ENCODE peak calls at places on chromosomes 4 and X, in six cellular contexts. N is suprapubic skin, V is H1, S is endodermal cell, C is heart left ventricle, A is PC-3. R is an unnamed sample.
A peak's percentile ranks its signal among the peaks of the same experiment; 100 is the strongest.

GRCh38 chr4:153281476-153281875 is 63.0 kb upstream of the MND1 start:
- DNase-seq in N (no peak), V (no peak), S (no peak), C (no peak), A (no peak), R (no peak)

GRCh38 chr4:138051157-138051556 is 191.0 kb downstream of the SLC7A11 start:
- DNase-seq in N (no peak), V (no peak), S (no peak), C (no peak), A (peak; percentile 6), R (no peak)

GRCh38 chr4:8040607-8041006 is 100.9 kb upstream of the AFAP1 start:
- DNase-seq in N (no peak), V (no peak), S (no peak), C (no peak), A (no peak), R (no peak)

GRCh38 chr4:183300070-183300469 is 20.0 kb downstream of the CLDN22 start:
- DNase-seq in N (no peak), V (no peak), S (no peak), C (no peak), A (no peak), R (no peak)

GRCh38 chr4:125620066-125620850 is 305.5 kb downstream of the FAT4 start:
- DNase-seq in N (no peak), V (no peak), S (no peak), C (no peak), A (no peak), R (no peak)

GRCh38 chr4:17758459-17758858 is 23.0 kb downstream of the FAM184B start:
- DNase-seq in N (no peak), V (no peak), S (no peak), C (no peak), A (no peak), R (no peak)

GRCh38 chr4:6727081-6727942 is 11.3 kb downstream of the BLOC1S4 start:
- DNase-seq in N (no peak), V (no peak), S (peak; percentile 68), C (no peak), A (no peak), R (peak; percentile 81)

GRCh38 chr4:118327554-118328241 is 25.1 kb downstream of the PRSS12 start:
- DNase-seq in N (no peak), V (no peak), S (no peak), C (no peak), A (no peak), R (no peak)

GRCh38 chr4:89303177-89303576 is 4.4 kb downstream of the GPRIN3 start:
- DNase-seq in N (no peak), V (no peak), S (no peak), C (peak; percentile 33), A (no peak), R (no peak)

GRCh38 chr4:6426571-6427438 is 45.6 kb downstream of the PPP2R2C start:
- DNase-seq in N (no peak), V (no peak), S (no peak), C (no peak), A (no peak), R (no peak)

GRCh38 chr4:997375-998071 is 4.3 kb upstream of the SLC26A1 start:
- DNase-seq in N (no peak), V (no peak), S (no peak), C (no peak), A (peak; percentile 12), R (no peak)

GRCh38 chr4:17111959-17112659 is 213.7 kb upstream of the LDB2 start:
- DNase-seq in N (no peak), V (peak; percentile 19), S (peak; percentile 86), C (no peak), A (no peak), R (peak; percentile 58)

GRCh38 chr4:61628727-61629126 is 428.6 kb downstream of the ADGRL3 start:
- DNase-seq in N (no peak), V (no peak), S (no peak), C (no peak), A (no peak), R (no peak)

GRCh38 chr4:3122081-3122563 is 47.6 kb downstream of the HTT start:
- DNase-seq in N (no peak), V (no peak), S (no peak), C (no peak), A (no peak), R (no peak)

GRCh38 chr4:40403079-40403478 is 67.9 kb downstream of the CHRNA9 start:
- DNase-seq in N (no peak), V (no peak), S (no peak), C (no peak), A (no peak), R (no peak)

GRCh38 chr4:76377922-76378321 is 43.0 kb downstream of the CCDC158 start:
- DNase-seq in N (no peak), V (no peak), S (peak; percentile 76), C (no peak), A (peak; percentile 36), R (peak; percentile 27)

GRCh38 chr4:94766856-94767255 is 9.1 kb downstream of the BMPR1B start:
- DNase-seq in N (no peak), V (no peak), S (no peak), C (no peak), A (peak; percentile 81), R (no peak)

GRCh38 chr4:1658146-1658545 is 26.0 kb downstream of the FAM53A start:
- DNase-seq in N (no peak), V (no peak), S (no peak), C (no peak), A (no peak), R (no peak)

GRCh38 chr4:120964596-120964995 is 42.1 kb upstream of the PRDM5 start:
- DNase-seq in N (no peak), V (no peak), S (no peak), C (no peak), A (no peak), R (no peak)

GRCh38 chr4:164438321-164438720 is 315.6 kb upstream of the SMIM31 start:
- DNase-seq in N (no peak), V (no peak), S (no peak), C (no peak), A (peak; percentile 56), R (no peak)

GRCh38 chrX:11724122-11725017 is 33.7 kb upstream of the MSL3 start:
- DNase-seq in N (no peak), V (no peak), S (no peak), C (no peak), A (peak; percentile 44), R (no peak)

GRCh38 chr4:77701111-77701510 is 95.5 kb downstream of the CXCL13 start:
- DNase-seq in N (no peak), V (no peak), S (no peak), C (no peak), A (no peak), R (no peak)

GRCh38 chrX:39499996-39500395 is 597.8 kb downstream of the BCOR start:
- DNase-seq in N (no peak), V (no peak), S (no peak), C (no peak), A (no peak), R (no peak)

GRCh38 chr4:113086172-113086695 is 36.8 kb downstream of the ANK2 start:
- DNase-seq in N (no peak), V (no peak), S (no peak), C (no peak), A (peak; percentile 24), R (no peak)

GRCh38 chrX:48937065-48937907 is 18.5 kb upstream of the PIM2 start:
- DNase-seq in N (peak; percentile 76), V (no peak), S (peak; percentile 64), C (peak; percentile 61), A (no peak), R (peak; percentile 32)

GRCh38 chr4:181637186-181638105 is 605.8 kb upstream of the TENM3 start:
- DNase-seq in N (no peak), V (no peak), S (no peak), C (no peak), A (no peak), R (no peak)

GRCh38 chr4:95949136-95949765 is 109.4 kb downstream of the PDHA2 start:
- DNase-seq in N (no peak), V (no peak), S (no peak), C (no peak), A (no peak), R (no peak)

GRCh38 chrX:23435108-23435507 is 100.5 kb downstream of the PTCHD1 start:
- DNase-seq in N (no peak), V (no peak), S (peak; percentile 46), C (no peak), A (peak; percentile 25), R (no peak)
- H3K27ac ChIP-seq in N (no peak overlapping the region), V (no peak overlapping the region), S (no peak overlapping the region), C (no peak overlapping the region), A (no peak overlapping the region), R (no peak overlapping the region)

GRCh38 chr4:10958226-10958856 is 273.8 kb upstream of the CLNK start:
- DNase-seq in N (no peak), V (no peak), S (peak; percentile 66), C (no peak), A (no peak), R (no peak)

GRCh38 chr4:10962246-10962645 is 277.7 kb upstream of the CLNK start:
- DNase-seq in N (no peak), V (no peak), S (no peak), C (no peak), A (no peak), R (no peak)

GRCh38 chr4:10960386-10960785 is 275.8 kb upstream of the CLNK start:
- DNase-seq in N (no peak), V (no peak), S (no peak), C (no peak), A (no peak), R (no peak)

GRCh38 chr4:10965196-10965595 is 280.6 kb upstream of the CLNK start:
- DNase-seq in N (no peak), V (no peak), S (no peak), C (no peak), A (no peak), R (no peak)

GRCh38 chr4:10963958-10964705 is 279.6 kb upstream of the CLNK start:
- DNase-seq in N (no peak), V (no peak), S (peak; percentile 62), C (no peak), A (no peak), R (no peak)
- H3K27ac ChIP-seq in N (no peak overlapping the region), V (no peak overlapping the region), S (no peak overlapping the region), C (no peak overlapping the region), A (no peak overlapping the region), R (no peak overlapping the region)

DNA sequence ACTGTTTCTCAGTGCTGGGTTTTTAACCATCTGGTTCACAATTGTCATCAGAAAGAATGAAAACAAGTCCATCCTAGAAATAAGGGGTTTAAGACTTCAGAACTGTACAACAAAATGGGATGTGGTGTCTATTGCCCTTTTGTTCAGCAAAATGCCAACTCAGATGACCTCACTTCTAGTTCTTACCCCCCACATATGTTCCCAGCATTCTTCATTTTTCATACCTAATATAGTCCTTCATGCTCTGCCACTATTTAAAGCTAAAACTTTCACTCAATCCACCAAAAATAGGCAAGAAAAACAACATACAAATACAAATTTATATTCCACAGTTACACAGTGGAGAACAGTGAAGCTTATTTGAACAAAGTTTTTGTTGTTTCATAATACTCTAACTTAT is 111.4 kb downstream of the SORBS2 start:
- DNase-seq in N (no peak), V (no peak), S (no peak), C (no peak), A (no peak), R (no peak)
- H3K27ac ChIP-seq in N (no peak overlapping the region), V (no peak overlapping the region), S (no peak overlapping the region), C (peak overlapping the region; percentile 25), A (no peak overlapping the region), R (no peak overlapping the region)

DNA sequence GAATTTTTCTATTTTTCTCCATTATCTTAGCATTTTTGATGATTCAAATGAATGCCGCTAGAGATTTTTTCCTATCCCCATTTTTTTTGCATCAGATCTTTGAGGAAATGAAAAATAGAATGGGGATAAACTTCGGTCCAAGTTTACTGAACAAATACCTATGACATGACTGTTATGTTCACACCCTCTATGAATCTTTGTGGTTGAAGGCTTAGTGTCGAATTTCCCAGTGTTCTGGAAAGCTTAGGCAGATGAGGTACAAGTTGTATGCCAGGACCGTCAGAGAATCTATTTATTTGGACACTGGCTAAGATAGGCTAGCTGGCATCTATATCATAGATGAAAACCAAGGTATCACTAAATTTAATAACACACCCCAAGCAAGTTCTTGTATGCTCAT is 123.4 kb downstream of the SPCS3 start:
- DNase-seq in N (no peak), V (no peak), S (no peak), C (no peak), A (peak; percentile 89), R (no peak)
- H3K27ac ChIP-seq in N (no peak overlapping the region), V (no peak overlapping the region), S (no peak overlapping the region), C (no peak overlapping the region), A (peak overlapping the region; percentile 98), R (no peak overlapping the region)